ENCODE peak calls at places on chromosome 14, in seven cellular contexts. L, Z, C, P, K, I and R are unnamed samples.

GRCh38 chr14:35879654-35880249 is 53.6 kb downstream of the BRMS1L start:
- DNase-seq in L (no peak), Z (no peak), C (no peak), P (no peak), K (no peak), I (no peak), R (no peak)

GRCh38 chr14:84969501-84969900 is 560.4 kb upstream of the FLRT2 start:
- DNase-seq in L (no peak), Z (no peak), C (no peak), P (no peak), K (no peak), I (no peak), R (no peak)

GRCh38 chr14:99750746-99751450 is 42.3 kb upstream of the EML1 start:
- DNase-seq in L (no peak), Z (no peak), C (no peak), P (no peak), K (no peak), I (no peak), R (no peak)

GRCh38 chr14:105602799-105603763 is 76.7 kb downstream of the TMEM121 start:
- DNase-seq in L (no peak), Z (no peak), C (peak; percentile 25), P (no peak), K (no peak), I (no peak), R (no peak)

GRCh38 chr14:76112889-76113611 is 38.7 kb upstream of the GPATCH2L start:
- DNase-seq in L (no peak), Z (no peak), C (no peak), P (no peak), K (no peak), I (no peak), R (no peak)

GRCh38 chr14:37813746-37814145 is 218.3 kb downstream of the TTC6 start:
- DNase-seq in L (no peak), Z (no peak), C (no peak), P (no peak), K (no peak), I (no peak), R (no peak)

GRCh38 chr14:106848330-106849121 is 1322.1 kb downstream of the TMEM121 start:
- DNase-seq in L (peak; percentile 41), Z (no peak), C (peak; percentile 33), P (no peak), K (no peak), I (no peak), R (no peak)

GRCh38 chr14:33696165-33696564 is 254.7 kb downstream of the EGLN3 start:
- DNase-seq in L (no peak), Z (no peak), C (no peak), P (no peak), K (no peak), I (no peak), R (no peak)

GRCh38 chr14:105064721-105065143 is 498 bp downstream of the GPR132 start:
- DNase-seq in L (no peak), Z (peak; percentile 69), C (peak; percentile 24), P (no peak), K (no peak), I (peak; percentile 67), R (no peak)

GRCh38 chr14:33332497-33332896 is 393.8 kb downstream of the NPAS3 start:
- DNase-seq in L (no peak), Z (no peak), C (peak; percentile 78), P (no peak), K (no peak), I (no peak), R (peak; percentile 14)

GRCh38 chr14:84225243-84225642 is 1304.7 kb upstream of the FLRT2 start:
- DNase-seq in L (no peak), Z (no peak), C (peak; percentile 26), P (no peak), K (no peak), I (peak; percentile 91), R (no peak)

GRCh38 chr14:100031506-100032281 is 33.5 kb upstream of the EVL start:
- DNase-seq in L (no peak), Z (no peak), C (peak; percentile 83), P (peak; percentile 96), K (peak; percentile 96), I (peak; percentile 80), R (peak; percentile 96)

GRCh38 chr14:105733081-105734065 is 207.0 kb downstream of the TMEM121 start:
- DNase-seq in L (no peak), Z (no peak), C (no peak), P (no peak), K (no peak), I (peak; percentile 28), R (no peak)

GRCh38 chr14:29536886-29537511 is 390.6 kb downstream of the PRKD1 start:
- DNase-seq in L (no peak), Z (no peak), C (no peak), P (peak; percentile 8), K (peak; percentile 24), I (no peak), R (no peak)

GRCh38 chr14:69716483-69717187 is 50.3 kb upstream of the SRSF5 start:
- DNase-seq in L (no peak), Z (no peak), C (peak; percentile 63), P (peak; percentile 93), K (peak; percentile 95), I (no peak), R (peak; percentile 84)

GRCh38 chr14:75051556-75051899 is 261 bp upstream of the MLH3 start:
- DNase-seq in L (no peak), Z (no peak), C (no peak), P (no peak), K (no peak), I (no peak), R (no peak)
- H3K4me3 ChIP-seq in L (peak overlapping the region; percentile 48), Z (peak overlapping the region; percentile 70), C (peak overlapping the region; percentile 59), P (peak overlapping the region; percentile 14), K (peak overlapping the region; percentile 46), I (peak overlapping the region; percentile 62), R (peak overlapping the region; percentile 70)

GRCh38 chr14:64943556-64943955 is 1.0 kb upstream of the GPX2 start:
- DNase-seq in L (no peak), Z (no peak), C (no peak), P (no peak), K (no peak), I (no peak), R (no peak)

GRCh38 chr14:64944861-64945260 is 2.3 kb upstream of the GPX2 start:
- DNase-seq in L (no peak), Z (no peak), C (no peak), P (no peak), K (no peak), I (no peak), R (no peak)

GRCh38 chr14:64943981-64944520 is 1.5 kb upstream of the GPX2 start:
- DNase-seq in L (no peak), Z (no peak), C (no peak), P (no peak), K (no peak), I (no peak), R (no peak)

GRCh38 chr14:64940336-64940910 is 2.1 kb downstream of the GPX2 start:
- DNase-seq in L (no peak), Z (no peak), C (no peak), P (no peak), K (no peak), I (no peak), R (no peak)

DNA sequence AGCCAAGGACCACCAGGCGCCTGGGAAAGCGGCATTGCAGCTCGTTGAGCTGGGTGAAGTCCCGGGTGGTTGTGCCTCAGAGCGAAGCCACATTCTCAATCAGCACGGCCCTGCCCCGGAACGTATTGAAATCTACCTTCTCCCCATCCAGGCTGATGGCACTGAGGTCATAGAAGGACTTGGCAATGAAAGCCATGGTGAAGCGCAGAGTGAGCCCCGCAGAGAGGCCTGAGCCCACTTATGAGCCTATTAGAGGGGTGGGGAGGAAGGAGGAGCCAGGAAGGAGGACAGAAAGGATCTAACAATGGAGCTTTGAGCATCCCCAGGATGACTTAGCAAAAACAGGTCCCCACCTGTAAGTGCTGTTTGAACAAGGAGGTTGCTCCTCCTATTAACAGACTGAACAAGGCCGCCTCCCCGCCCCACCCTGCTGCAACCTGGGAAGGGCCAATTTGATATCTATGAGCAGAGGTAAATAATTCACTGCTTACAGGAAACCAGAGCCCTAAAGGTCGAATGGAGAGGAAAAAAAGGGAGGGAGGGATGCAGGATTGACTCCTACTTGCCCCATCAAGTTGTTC is at the start of gene GPX2:
- DNase-seq in L (peak; percentile 79), Z (no peak), C (no peak), P (no peak), K (no peak), I (no peak), R (no peak)
- H3K4me3 ChIP-seq in L (no peak within 1 kb of the TSS), Z (no peak within 1 kb of the TSS), C (no peak within 1 kb of the TSS), P (no peak within 1 kb of the TSS), K (no peak within 1 kb of the TSS), I (no peak within 1 kb of the TSS), R (no peak within 1 kb of the TSS)

GRCh38 chr14:101256266-101256665 is 305.0 kb upstream of the DIO3 start:
- DNase-seq in L (no peak), Z (no peak), C (no peak), P (no peak), K (no peak), I (no peak), R (no peak)

GRCh38 chr14:101252443-101253214 is 308.7 kb upstream of the DIO3 start:
- DNase-seq in L (no peak), Z (no peak), C (no peak), P (no peak), K (no peak), I (no peak), R (no peak)

GRCh38 chr14:101253948-101254347 is 307.3 kb upstream of the DIO3 start:
- DNase-seq in L (no peak), Z (no peak), C (no peak), P (no peak), K (no peak), I (no peak), R (no peak)

GRCh38 chr14:101255765-101256125 is 305.6 kb upstream of the DIO3 start:
- DNase-seq in L (no peak), Z (no peak), C (no peak), P (no peak), K (no peak), I (no peak), R (no peak)

DNA sequence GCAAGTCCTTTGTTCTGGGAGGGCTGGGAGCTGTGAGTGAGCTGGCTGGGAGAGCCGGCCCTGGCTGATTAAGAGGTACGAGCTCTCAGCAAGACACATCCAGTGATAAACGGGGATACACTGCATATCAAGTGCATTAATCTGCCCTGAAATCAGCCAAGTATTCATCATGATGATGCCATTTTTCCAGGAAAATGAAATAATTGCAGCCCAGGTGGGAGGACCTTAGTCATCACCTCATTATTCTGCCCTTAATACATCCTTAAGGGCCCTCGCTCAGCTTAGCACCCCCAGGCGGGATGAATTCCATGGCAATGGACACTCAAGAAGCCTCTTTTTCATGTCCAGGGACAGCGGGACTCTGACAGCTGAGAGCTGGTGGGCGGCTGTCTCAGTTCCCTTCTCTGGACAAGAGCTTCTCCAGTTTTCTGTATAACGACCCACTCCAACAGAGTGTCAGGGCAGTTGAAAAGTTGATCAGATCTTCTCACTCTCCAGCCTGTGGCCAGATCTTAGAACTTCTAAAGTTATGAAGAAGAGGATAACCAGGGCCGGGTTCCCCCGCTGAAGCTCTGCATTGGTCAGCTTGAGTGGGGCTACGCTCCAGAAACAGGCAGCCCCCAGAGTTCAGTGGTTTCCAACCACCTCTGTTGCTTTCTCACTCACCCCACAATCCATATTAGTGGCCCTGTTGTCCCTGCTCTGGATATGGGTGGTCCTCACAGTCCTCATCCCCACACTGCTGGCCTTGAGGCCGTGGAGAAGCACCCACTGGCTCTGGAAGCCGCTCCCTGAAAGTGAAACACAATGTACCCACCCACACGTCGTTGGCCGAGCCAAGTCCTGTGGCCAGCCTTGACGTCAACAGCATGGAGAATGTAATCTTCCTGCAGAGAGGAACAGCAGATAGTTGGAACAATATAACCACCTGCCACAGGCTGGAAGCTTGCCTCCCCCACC is 306.2 kb upstream of the DIO3 start:
- DNase-seq in L (no peak), Z (no peak), C (no peak), P (no peak), K (no peak), I (peak; percentile 64), R (no peak)
- H3K4me3 ChIP-seq in L (no peak overlapping the region), Z (no peak overlapping the region), C (no peak overlapping the region), P (no peak overlapping the region), K (no peak overlapping the region), I (no peak overlapping the region), R (no peak overlapping the region)

GRCh38 chr14:73770977-73771847 is 57.0 kb upstream of the PNMA1 start:
- DNase-seq in L (no peak), Z (no peak), C (no peak), P (no peak), K (no peak), I (no peak), R (no peak)
- H3K4me3 ChIP-seq in L (no peak overlapping the region), Z (no peak overlapping the region), C (no peak overlapping the region), P (no peak overlapping the region), K (no peak overlapping the region), I (no peak overlapping the region), R (no peak overlapping the region)